ENCODE peak calls at places on chromosome 7, in seven cellular contexts. D, X, F, Y, O, V and M are unnamed samples.

GRCh38 chr7:135664046-135664589 is 1.8 kb downstream of the STMP1 start:
- DNase-seq in D (no peak), X (peak; percentile 13), F (no peak), Y (no peak), O (no peak), V (no peak), M (no peak)

GRCh38 chr7:137287651-137288258 is 55.8 kb downstream of the PTN start:
- DNase-seq in D (no peak), X (no peak), F (no peak), Y (no peak), O (no peak), V (no peak), M (no peak)

GRCh38 chr7:157041514-157042277 is 31.2 kb upstream of the MNX1 start:
- DNase-seq in D (no peak), X (no peak), F (no peak), Y (no peak), O (no peak), V (no peak), M (no peak)

GRCh38 chr7:15015545-15016314 is 113.2 kb upstream of the DGKB start:
- DNase-seq in D (no peak), X (peak; percentile 75), F (peak; percentile 69), Y (peak; percentile 8), O (peak; percentile 80), V (no peak), M (no peak)

GRCh38 chr7:16989883-16990413 is 108.2 kb upstream of the AGR3 start:
- DNase-seq in D (peak; percentile 79), X (peak; percentile 100), F (peak; percentile 96), Y (peak; percentile 10), O (no peak), V (peak; percentile 10), M (peak; percentile 57)

GRCh38 chr7:14761506-14762296 is 140.8 kb downstream of the DGKB start:
- DNase-seq in D (no peak), X (no peak), F (no peak), Y (peak; percentile 73), O (no peak), V (no peak), M (peak; percentile 89)

GRCh38 chr7:115227473-115228235 is 305.8 kb downstream of the MDFIC start:
- DNase-seq in D (no peak), X (no peak), F (no peak), Y (no peak), O (no peak), V (no peak), M (no peak)

GRCh38 chr7:156897673-156898072 is 4.7 kb upstream of the LMBR1 start:
- DNase-seq in D (no peak), X (no peak), F (peak; percentile 61), Y (no peak), O (no peak), V (no peak), M (no peak)

GRCh38 chr7:95430864-95431263 is 4.0 kb downstream of the PON2 start:
- DNase-seq in D (no peak), X (peak; percentile 91), F (peak; percentile 98), Y (no peak), O (no peak), V (no peak), M (no peak)

GRCh38 chr7:22561895-22562593 is 62.1 kb upstream of the STEAP1B start:
- DNase-seq in D (no peak), X (no peak), F (no peak), Y (no peak), O (peak; percentile 80), V (no peak), M (no peak)

DNA sequence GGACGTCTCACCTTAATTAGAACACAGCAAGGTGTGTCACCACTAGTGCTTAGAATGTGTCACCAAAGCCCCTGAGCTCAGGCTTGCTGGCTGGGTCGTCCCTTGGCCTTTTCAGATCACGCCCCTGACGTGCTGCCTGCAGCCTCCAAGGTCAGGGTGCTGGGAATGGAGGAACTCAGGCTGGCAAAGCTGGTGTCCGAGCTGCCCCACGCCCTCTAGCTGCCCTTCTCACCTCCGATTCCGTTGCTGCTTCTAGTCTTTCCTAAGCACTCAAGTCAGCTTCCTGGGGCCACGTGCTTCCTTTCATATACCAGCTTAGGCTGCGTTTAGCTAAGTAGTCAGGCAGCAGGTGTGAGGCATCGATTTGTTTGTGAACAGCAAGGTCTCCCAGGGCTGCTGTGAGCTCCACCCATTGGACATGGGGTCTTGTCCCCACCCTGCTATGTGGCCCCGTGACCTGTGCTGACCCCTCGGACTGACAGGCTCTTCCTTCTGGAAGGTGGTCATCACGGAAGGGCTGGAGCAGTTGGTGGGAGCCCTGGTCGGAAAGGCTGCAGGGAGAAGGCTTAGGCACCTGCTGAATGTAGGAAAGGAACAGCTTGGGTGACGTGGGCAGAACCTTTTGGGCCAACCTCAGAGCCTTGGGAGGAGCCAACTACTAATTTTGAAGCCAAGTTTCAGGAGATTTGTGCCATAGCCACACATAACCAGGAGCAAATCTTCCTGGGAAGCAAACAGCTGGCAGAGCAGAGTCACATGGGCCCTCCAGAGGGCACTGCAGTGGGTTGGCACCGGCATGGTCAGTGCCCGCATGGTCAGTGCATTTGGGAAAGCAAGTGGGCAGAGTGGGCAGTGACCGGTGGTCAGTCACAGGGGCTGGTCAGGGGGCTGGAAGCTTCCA is 28.8 kb downstream of the VIPR2 start:
- DNase-seq in D (peak; percentile 67), X (no peak), F (no peak), Y (no peak), O (peak; percentile 64), V (no peak), M (peak; percentile 14)
- TF ChIP-seq CTCF in D (peak; percentile 26), X (no peak), F (no peak), Y (peak; percentile 24), O (no peak), V (no peak), M (no peak)

GRCh38 chr7:46912692-46913091 is 669.2 kb downstream of the TNS3 start:
- DNase-seq in D (no peak), X (no peak), F (no peak), Y (no peak), O (no peak), V (no peak), M (no peak)

GRCh38 chr7:46908770-46909169 is 673.1 kb downstream of the TNS3 start:
- DNase-seq in D (no peak), X (no peak), F (no peak), Y (no peak), O (no peak), V (no peak), M (no peak)

GRCh38 chr7:46909601-46910051 is 672.3 kb downstream of the TNS3 start:
- DNase-seq in D (no peak), X (no peak), F (no peak), Y (no peak), O (no peak), V (no peak), M (no peak)
- H3K27ac ChIP-seq in D (no peak overlapping the region), X (no peak overlapping the region), F (no peak overlapping the region), Y (no peak overlapping the region), O (no peak overlapping the region), V (no peak overlapping the region), M (no peak overlapping the region)

GRCh38 chr7:1379202-1379601 is 80.1 kb downstream of the MICALL2 start:
- DNase-seq in D (no peak), X (no peak), F (no peak), Y (no peak), O (no peak), V (no peak), M (no peak)
- H3K4me3 ChIP-seq in D (no peak overlapping the region), X (no peak overlapping the region), F (no peak overlapping the region), Y (no peak overlapping the region), O (no peak overlapping the region), V (no peak overlapping the region), M (no peak overlapping the region)

GRCh38 chr7:71871446-71871845 is 540.7 kb downstream of the CALN1 start:
- DNase-seq in D (no peak), X (no peak), F (no peak), Y (no peak), O (no peak), V (no peak), M (no peak)
- TF ChIP-seq CTCF in D (no peak), X (no peak), F (no peak), Y (peak; percentile 17), O (no peak), V (no peak), M (no peak)

DNA sequence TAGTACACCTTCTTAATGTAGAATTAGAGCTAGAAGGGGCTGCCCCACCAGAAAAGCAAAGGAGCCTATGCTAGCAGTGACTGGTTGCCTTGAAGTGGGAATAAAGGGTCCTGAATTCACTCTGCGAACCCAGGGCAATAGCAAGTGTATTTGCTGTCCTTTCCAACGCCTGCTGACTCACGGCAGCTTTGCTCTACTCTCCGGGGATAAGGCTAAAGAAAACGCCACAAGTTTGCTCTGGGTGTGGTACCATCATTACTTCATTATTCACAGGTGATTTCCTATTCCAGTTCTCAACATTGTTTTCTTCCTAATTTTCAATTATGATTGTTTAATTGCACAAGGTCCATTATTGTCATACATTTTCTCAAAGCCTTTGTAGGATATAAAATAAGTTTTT is 220.5 kb upstream of the AOAH start:
- DNase-seq in D (no peak), X (no peak), F (no peak), Y (no peak), O (no peak), V (no peak), M (no peak)
- H3K27ac ChIP-seq in D (no peak overlapping the region), X (no peak overlapping the region), F (no peak overlapping the region), Y (no peak overlapping the region), O (no peak overlapping the region), V (no peak overlapping the region), M (no peak overlapping the region)

DNA sequence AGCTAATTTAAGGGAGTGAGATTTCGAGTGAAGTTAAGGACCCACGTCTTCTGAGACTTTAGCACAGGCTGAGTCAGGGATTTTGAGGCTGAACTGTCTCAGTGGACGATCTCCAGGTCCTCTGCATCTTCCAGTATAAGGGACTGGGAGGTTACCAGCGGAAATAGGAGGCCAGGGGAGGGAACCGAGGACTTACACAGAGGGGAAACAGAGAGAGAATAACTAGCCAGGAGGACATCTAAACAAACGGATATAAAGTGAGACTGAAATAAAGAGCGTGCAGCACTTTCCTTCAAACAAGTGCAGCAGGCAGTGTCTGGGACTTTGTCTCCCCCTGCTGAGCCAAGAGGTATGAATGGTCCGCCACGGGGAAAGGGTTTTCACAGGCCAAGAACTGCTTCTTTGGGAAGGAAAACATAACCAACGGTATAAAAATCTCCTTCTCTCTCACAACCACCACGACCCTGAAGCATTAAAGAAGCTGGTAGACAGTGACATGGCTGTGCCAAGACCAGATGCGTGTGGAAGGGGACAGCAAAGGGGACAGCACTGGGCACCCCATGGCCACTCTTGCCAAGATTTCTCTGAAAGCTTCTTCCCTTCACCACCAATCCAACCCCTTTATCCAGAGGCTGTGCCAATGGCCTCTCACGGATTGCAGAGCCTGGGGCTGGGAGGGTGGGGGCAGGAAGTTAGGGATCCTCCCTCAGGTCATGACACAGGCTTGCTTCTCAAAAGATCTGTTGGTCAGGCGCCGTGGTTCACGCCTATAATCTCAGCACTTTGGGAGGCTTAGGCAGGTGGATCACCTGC is 72.0 kb downstream of the SLC37A3 start:
- DNase-seq in D (peak; percentile 82), X (peak; percentile 63), F (peak; percentile 67), Y (peak; percentile 31), O (peak; percentile 70), V (peak; percentile 30), M (peak; percentile 31)
- H3K4me3 ChIP-seq in D (peak overlapping the region; percentile 16), X (peak overlapping the region; percentile 49), F (no peak overlapping the region), Y (peak overlapping the region; percentile 27), O (no peak overlapping the region), V (peak overlapping the region; percentile 28), M (peak overlapping the region; percentile 25)